ENCODE peak calls at places on chromosomes 7 and 10, in six cellular contexts. R is IMR-90, V is GM12865, L is body of pancreas, T is endodermal cell, K is tibial nerve. B is an unnamed sample.

GRCh38 chr7:77877800-77878199 is 79.2 kb downstream of the PHTF2 start:
- DNase-seq in K (no peak), R (peak), T (no peak), V (no peak), L (no peak), B (no peak)

GRCh38 chr7:152850420-152850819 is 90.9 kb downstream of the ACTR3B start:
- DNase-seq in R (no peak), K (no peak), T (no peak), V (no peak), L (no peak), B (no peak)

GRCh38 chr10:19964625-19965024 is 148.4 kb downstream of the PLXDC2 start:
- DNase-seq in V (no peak), L (no peak), R (no peak), T (peak), K (no peak), B (no peak)

GRCh38 chr7:91299952-91300775 is 35.9 kb downstream of the FZD1 start:
- DNase-seq in K (no peak), T (no peak), R (no peak), L (no peak), V (peak), B (no peak)

GRCh38 chr7:2800923-2801682 is 43.0 kb downstream of the GNA12 start:
- DNase-seq in K (no peak), T (no peak), V (no peak), L (peak), R (peak), B (no peak)

GRCh38 chr10:122530177-122530576 is 30.4 kb upstream of the DMBT1 start:
- DNase-seq in K (no peak), R (no peak), L (no peak), V (no peak), T (no peak), B (no peak)

GRCh38 chr10:9957352-9957751 is 1060.3 kb upstream of the CELF2 start:
- DNase-seq in K (no peak), T (no peak), V (no peak), R (peak), L (no peak), B (no peak)

GRCh38 chr10:87930929-87931835 is 67.8 kb downstream of the PTEN start:
- DNase-seq in L (no peak), V (peak), R (no peak), K (no peak), T (no peak), B (no peak)

GRCh38 chr7:139588632-139589031 is 65.1 kb downstream of the CLEC2L start:
- DNase-seq in V (no peak), T (peak), R (peak), L (no peak), K (no peak), B (no peak)

GRCh38 chr7:33091111-33091531 is 18.1 kb downstream of the RP9 start:
- DNase-seq in T (no peak), K (no peak), L (no peak), R (peak), V (no peak), B (no peak)

GRCh38 chr7:24378871-24379608 is 95.0 kb downstream of the NPY start:
- DNase-seq in T (no peak), K (no peak), R (peak), V (no peak), L (peak), B (no peak)

GRCh38 chr7:96532428-96532922 is 177.2 kb downstream of the SEM1 start:
- DNase-seq in T (no peak), V (no peak), L (no peak), K (no peak), R (no peak), B (no peak)

GRCh38 chr7:96538632-96539031 is 171.0 kb downstream of the SEM1 start:
- DNase-seq in L (no peak), T (no peak), R (no peak), V (no peak), K (no peak), B (no peak)

DNA sequence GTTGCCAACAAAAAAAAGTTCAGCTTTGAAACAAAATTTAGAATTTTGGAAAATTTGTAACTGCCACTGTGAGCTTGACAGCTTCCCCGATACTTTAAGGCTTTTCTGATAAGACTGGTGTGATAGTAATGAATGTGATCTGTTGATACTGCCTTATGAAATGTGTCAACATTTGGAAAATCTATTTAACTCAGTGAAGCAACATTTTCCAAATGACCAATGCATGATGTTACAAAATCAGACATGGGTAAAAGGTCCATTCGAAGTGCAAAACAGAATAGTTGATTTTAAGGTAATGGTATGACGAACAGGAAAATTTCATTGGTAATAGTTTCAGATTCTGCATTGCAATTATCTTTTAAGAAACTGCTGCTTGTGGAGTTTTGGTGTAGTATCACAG is 175.4 kb downstream of the SEM1 start:
- DNase-seq in R (no peak), K (no peak), L (no peak), V (no peak), T (no peak), B (no peak)
- H3K4me3 ChIP-seq in R (no peak), K (no peak), L (no peak), V (no peak), T (no peak), B (no peak)

GRCh38 chr7:45665172-45665571 is 91.0 kb downstream of the ADCY1 start:
- DNase-seq in L (no peak), T (peak), V (no peak), K (no peak), R (no peak), B (no peak)
- TF ChIP-seq CTCF in L (no peak), T (peak), V (no peak), K (no peak), R (no peak), B (no peak)

GRCh38 chr10:32050145-32050544 is 6.1 kb downstream of the KIF5B start:
- DNase-seq in R (no peak), K (no peak), L (no peak), T (no peak), V (no peak), B (no peak)

GRCh38 chr10:32055478-32056135 is 618 bp downstream of the KIF5B start:
- DNase-seq in T (peak), R (peak), L (peak), V (peak), K (peak), B (peak)

GRCh38 chr10:32056136-32057040 is at the start of gene KIF5B:
- DNase-seq in K (peak), T (peak), L (peak), V (peak), R (peak), B (peak)

GRCh38 chr10:32057041-32057372 is 782 bp upstream of the KIF5B start:
- DNase-seq in K (no peak), V (no peak), T (no peak), R (no peak), L (no peak), B (no peak)

DNA sequence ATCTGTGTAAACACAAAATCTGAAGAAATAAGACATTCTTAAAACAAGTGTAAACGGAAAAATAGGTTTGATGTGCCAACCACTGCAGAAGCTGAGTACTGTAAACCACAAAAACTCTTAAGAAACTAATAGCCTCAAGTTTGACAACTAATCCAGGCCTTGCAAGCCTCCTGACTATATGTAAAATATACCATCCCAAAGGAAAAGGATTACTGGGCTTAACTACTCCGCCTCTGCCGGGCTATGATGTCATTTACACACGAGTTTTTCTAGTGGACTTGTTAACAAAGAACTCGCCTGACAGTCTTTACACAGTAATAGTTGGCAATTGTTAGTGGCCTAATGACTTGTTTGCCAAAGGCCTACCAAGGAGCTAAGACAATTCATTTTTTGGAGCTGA is 2.1 kb downstream of the KIF5B start:
- DNase-seq in V (peak), L (peak), T (peak), K (no peak), R (peak), B (no peak)
- H3K4me3 ChIP-seq in V (peak), L (no peak), T (peak), K (peak), R (peak), B (peak)

DNA sequence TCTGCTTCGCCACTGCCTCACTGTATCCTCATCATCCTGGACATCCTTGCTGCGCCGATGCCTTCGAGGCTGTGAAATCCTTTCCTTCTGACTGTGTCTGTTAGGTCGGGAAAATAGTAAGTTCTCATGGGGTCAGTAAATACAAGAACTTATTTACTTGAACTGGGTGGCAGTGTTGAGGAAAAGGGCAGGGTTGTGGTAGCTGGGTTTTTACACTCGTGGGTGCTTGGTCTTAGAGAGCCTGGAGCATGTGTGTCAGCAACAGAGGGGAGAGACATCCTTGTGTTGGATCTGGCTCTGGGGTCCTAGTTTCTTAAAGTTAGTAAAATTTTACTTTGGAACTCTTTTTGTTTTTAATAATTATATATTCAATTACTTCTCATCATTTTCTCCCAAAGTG is 112.9 kb upstream of the GATA3 start:
- DNase-seq in T (no peak), L (no peak), K (no peak), V (no peak), R (no peak), B (no peak)
- TF ChIP-seq CTCF in T (no peak), L (no peak), K (no peak), V (no peak), R (no peak), B (no peak)

DNA sequence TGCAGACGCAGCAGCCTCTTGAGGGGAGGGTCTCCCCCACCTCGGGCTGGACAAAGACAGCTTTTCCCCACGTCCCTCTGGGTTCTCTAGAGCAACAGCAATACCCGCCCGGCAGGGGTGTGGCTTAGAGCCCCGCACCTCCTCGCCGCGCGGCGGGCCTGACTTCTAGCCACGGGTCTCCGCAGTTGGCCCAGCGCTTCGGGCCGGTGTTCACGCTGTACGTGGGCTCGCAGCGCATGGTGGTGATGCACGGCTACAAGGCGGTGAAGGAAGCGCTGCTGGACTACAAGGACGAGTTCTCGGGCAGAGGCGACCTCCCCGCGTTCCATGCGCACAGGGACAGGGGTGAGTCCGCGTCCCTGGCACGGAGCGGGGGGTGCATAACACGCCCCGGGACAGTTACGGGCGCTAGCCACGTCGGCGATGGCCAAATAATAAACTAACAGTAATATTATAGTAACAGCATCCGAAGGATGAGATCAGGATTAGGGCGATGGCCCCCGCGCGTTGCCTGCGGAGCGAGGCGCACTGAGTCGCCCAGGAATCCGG is 1.2 kb downstream of the CYP2E1 start:
- DNase-seq in T (no peak), L (peak), R (peak), V (no peak), K (no peak), B (no peak)
- H3K4me3 ChIP-seq in T (no peak), L (peak), R (no peak), V (no peak), K (no peak), B (no peak)

DNA sequence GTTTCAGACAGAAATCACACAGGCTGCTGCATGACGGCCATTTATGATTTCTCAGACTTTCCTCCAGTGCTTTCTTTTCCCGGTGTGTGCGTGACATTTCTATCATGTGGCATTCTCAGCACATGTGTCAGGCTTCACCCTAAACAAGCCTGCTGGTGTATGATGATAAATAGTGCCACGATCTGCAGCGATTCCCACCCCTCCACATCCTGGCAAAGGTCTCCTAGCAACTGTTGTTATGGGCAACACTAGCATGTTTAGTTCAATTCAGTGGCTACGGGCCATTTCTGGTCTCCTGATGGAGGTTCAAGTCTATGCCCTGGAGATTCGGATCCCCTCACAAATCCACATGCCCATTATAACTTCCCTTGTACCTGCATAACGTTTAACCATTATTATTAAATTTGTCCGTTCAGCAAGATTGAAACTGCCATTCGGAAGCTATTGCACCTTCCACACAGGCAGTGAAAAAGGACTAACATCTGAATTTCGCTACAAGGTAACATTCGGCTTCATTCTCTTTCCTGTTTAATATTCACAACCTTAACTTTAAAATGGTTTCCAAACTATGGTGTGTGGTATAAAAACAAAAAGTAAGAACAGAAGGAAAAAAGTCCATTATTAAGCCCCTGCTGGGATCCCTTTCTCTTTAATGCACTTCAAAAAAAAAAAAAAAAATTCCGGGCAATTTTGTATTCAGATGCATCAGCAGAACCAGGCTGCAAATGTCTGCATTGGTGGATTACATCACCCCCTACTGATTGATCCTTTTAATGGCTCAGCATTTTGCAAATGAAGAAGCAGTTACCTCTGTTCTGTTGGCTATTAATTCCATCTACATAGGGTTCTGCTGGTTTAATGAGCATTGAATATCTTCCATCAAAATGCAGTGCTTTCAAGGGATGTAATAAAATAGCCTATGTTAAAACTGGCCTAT is 90.2 kb downstream of the FRMD4A start:
- DNase-seq in V (peak), K (no peak), L (no peak), R (peak), T (peak), B (no peak)
- TF ChIP-seq CTCF in V (no peak), K (no peak), L (peak), R (no peak), T (peak), B (no peak)

DNA sequence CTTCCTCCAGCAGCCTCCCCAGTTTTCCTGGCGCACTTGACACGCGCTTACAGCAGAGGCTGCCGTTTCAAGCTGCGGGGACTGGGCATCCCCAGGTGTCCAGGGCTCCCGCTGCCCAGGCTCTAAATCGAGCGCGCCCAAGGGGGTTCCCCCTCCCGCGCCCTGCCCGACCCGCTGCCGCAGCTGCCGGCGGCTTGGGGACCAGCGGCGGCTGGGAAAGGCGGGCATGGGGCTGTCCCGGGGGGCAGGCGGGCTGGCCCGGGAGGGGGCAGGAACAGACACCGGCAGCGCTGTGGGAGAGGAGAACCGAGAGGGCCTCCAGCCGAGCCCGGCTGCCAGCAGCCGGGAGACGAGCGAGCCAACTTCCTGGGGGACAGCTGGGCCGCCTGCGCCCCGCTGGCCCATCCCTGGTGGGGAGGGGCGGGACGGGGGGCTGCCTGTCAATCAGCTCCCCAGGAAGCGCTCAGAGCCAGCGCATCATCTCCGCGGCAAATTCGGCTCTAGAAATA is 14.9 kb downstream of the GRID2IP start:
- DNase-seq in V (no peak), R (no peak), L (no peak), T (peak), K (no peak), B (peak)
- H3K4me3 ChIP-seq in V (no peak), R (no peak), L (no peak), T (peak), K (no peak), B (peak)

GRCh38 chr10:66218981-66219587 is 706.8 kb upstream of the LRRTM3 start:
- DNase-seq in V (no peak), K (no peak), L (no peak), T (no peak), R (no peak), B (no peak)

GRCh38 chr10:66218258-66218657 is 707.6 kb upstream of the LRRTM3 start:
- DNase-seq in L (no peak), V (peak), T (no peak), R (no peak), K (no peak), B (no peak)

GRCh38 chr10:66209025-66209424 is 716.8 kb upstream of the LRRTM3 start:
- DNase-seq in R (no peak), V (no peak), L (no peak), K (no peak), T (no peak), B (no peak)

GRCh38 chr10:66215921-66216320 is 709.9 kb upstream of the LRRTM3 start:
- DNase-seq in R (no peak), V (no peak), L (no peak), T (no peak), K (no peak), B (no peak)

GRCh38 chr10:66215005-66215404 is 710.8 kb upstream of the LRRTM3 start:
- DNase-seq in R (peak), K (no peak), V (peak), T (peak), L (no peak), B (no peak)
- TF ChIP-seq CTCF in R (peak), K (no peak), V (peak), T (peak), L (no peak), B (no peak)

DNA sequence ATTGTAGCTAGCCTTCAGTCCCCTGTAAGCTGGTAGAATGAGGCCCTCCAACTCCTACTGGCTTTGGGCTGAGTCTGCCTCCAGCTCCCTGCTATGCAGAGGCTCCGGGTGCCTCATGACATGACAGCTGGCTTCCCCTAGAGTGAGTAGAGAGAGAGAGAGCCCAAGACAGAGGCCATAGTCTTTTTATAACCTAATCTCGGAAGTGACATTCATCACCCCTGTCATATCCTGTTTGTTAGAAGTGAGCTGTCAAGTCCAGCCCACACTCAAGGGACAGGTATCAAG is 53.9 kb upstream of the CTBP2 start:
- DNase-seq in T (no peak), K (no peak), L (no peak), R (no peak), V (no peak), B (no peak)
- H3K4me3 ChIP-seq in T (no peak), K (no peak), L (no peak), R (no peak), V (no peak), B (no peak)

DNA sequence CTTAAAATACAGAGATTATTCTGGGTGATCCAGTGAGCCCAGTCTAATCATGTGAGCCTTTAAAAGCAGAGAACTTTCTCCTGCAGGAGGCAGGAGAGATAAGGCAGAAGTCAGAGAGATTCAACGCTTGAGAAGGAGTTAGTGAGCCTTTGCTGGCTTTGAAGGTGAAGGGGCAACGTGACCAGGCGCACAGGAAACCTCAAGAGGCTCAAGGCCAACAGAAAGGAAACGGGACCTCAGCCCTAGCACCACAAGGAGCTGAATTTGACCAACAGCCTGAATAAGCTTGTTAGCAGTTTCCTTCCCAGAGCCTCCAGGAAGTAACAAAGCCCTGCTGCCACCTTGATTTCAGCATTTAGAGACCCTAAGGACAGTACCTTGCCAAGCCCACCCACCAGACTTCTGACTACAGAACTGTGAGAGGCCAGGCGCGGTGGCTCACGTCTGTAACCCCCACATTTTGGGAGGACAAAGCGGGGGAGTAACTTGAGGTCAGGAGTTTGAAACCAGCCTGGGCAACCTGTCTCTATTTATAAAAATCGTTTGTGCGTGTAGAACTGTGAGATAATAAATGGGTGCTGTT is 87.3 kb upstream of the KAT6B start:
- DNase-seq in L (peak), T (peak), V (peak), K (no peak), R (peak), B (no peak)
- TF ChIP-seq CTCF in L (peak), T (peak), V (peak), K (no peak), R (peak), B (peak)